ENCODE peak calls at places on chromosome 5, in seven cellular contexts. J is M059J; X is germinal center; R is left lobe of liver; T is activated T-helper 9 cell treated with anti-CD3 and anti-CD28 coated beads, Interleukin-2, amount 50 U/mL, for 16 hours; K is mesendoderm; I is CD8-positive, alpha-beta T cell. S is an unnamed sample.

GRCh38 chr5:132663771-132664695 is 6.1 kb downstream of the IL13 start:
- DNase-seq in X (no peak), T (no peak), K (no peak), I (no peak), J (no peak), R (no peak), S (no peak)

GRCh38 chr5:124289641-124290201 is 456.7 kb downstream of the ZNF608 start:
- DNase-seq in T (no peak), I (no peak), K (peak; percentile 77), X (no peak), R (no peak), J (no peak), S (no peak)

GRCh38 chr5:148382961-148383360 is 797 bp upstream of the FBXO38 start:
- DNase-seq in K (no peak), X (no peak), I (no peak), J (no peak), T (no peak), R (no peak), S (no peak)

GRCh38 chr5:125277494-125278154 is 531.2 kb upstream of the ZNF608 start:
- DNase-seq in I (no peak), K (peak; percentile 48), X (no peak), J (peak; percentile 97), R (no peak), T (no peak), S (no peak)

GRCh38 chr5:141651728-141652105 is 499 bp upstream of the FCHSD1 start:
- DNase-seq in K (no peak), I (no peak), X (no peak), T (no peak), J (no peak), R (no peak), S (no peak)

GRCh38 chr5:37776826-37777225 is 63.0 kb downstream of the GDNF start:
- DNase-seq in R (no peak), T (no peak), X (no peak), K (no peak), I (no peak), J (no peak), S (no peak)

GRCh38 chr5:24854350-24854749 is 209.6 kb upstream of the CDH10 start:
- DNase-seq in J (no peak), X (no peak), R (no peak), K (no peak), I (no peak), T (no peak), S (no peak)

GRCh38 chr5:178526796-178527457 is 63.3 kb downstream of the COL23A1 start:
- DNase-seq in J (no peak), I (no peak), R (no peak), X (no peak), T (no peak), K (no peak), S (no peak)

GRCh38 chr5:109506556-109506955 is 96.8 kb upstream of the PJA2 start:
- DNase-seq in X (no peak), R (no peak), K (no peak), T (no peak), I (no peak), J (no peak), S (no peak)

GRCh38 chr5:158414780-158415179 is 555.8 kb upstream of the CLINT1 start:
- DNase-seq in I (no peak), J (peak; percentile 69), K (no peak), R (no peak), T (no peak), X (no peak), S (no peak)

S was measured in activated T-cell treated with anti-CD3 and anti-CD28 coated beads, Interleukin-2, amount 50 U/mL, for 4 hours.